ENCODE peak calls at places on chromosome 10, in ten cellular contexts. U is heart left ventricle, F is suprapubic skin, H is right lobe of liver, K is tibial nerve, T is IMR-90, N is breast epithelium, Z is ovary, M is stomach, C is prostate gland. X is an unnamed sample.

GRCh38 chr10:46091834-46092522 is 45.9 kb upstream of the MSMB start:
- DNase-seq in U (no peak), F (peak), H (no peak), K (no peak), T (no peak), N (no peak), Z (no peak), M (no peak), C (no peak), X (no peak)

GRCh38 chr10:14500172-14500765 is 169.5 kb upstream of the FRMD4A start:
- DNase-seq in U (no peak), F (no peak), H (no peak), K (no peak), T (no peak), N (no peak), Z (no peak), M (no peak), C (no peak), X (no peak)

GRCh38 chr10:133196221-133196920 is 33.6 kb upstream of the UTF1 start:
- DNase-seq in U (no peak), F (no peak), H (no peak), K (no peak), T (no peak), N (no peak), Z (no peak), M (no peak), C (no peak), X (no peak)

GRCh38 chr10:60224129-60224705 is 165.5 kb downstream of the ANK3 start:
- DNase-seq in U (no peak), F (no peak), H (no peak), K (no peak), T (no peak), N (no peak), Z (no peak), M (no peak), C (no peak), X (no peak)

GRCh38 chr10:104146871-104147270 is 24.9 kb downstream of the SFR1 start:
- DNase-seq in U (no peak), F (no peak), H (no peak), K (no peak), T (no peak), N (no peak), Z (no peak), M (no peak), C (no peak), X (no peak)

GRCh38 chr10:97030894-97031293 is 154.9 kb downstream of the SLIT1 start:
- DNase-seq in U (no peak), F (no peak), H (no peak), K (no peak), T (no peak), N (no peak), Z (no peak), M (no peak), C (no peak), X (no peak)

GRCh38 chr10:97005349-97005748 is 173.3 kb downstream of the LCOR start:
- DNase-seq in U (no peak), F (no peak), H (no peak), K (no peak), T (no peak), N (no peak), Z (no peak), M (no peak), C (no peak), X (no peak)

GRCh38 chr10:95656291-95657164 is at the start of gene ALDH18A1:
- DNase-seq in U (peak), F (peak), H (peak), K (peak), T (peak), N (peak), Z (peak), M (peak), C (peak), X (peak)

DNA sequence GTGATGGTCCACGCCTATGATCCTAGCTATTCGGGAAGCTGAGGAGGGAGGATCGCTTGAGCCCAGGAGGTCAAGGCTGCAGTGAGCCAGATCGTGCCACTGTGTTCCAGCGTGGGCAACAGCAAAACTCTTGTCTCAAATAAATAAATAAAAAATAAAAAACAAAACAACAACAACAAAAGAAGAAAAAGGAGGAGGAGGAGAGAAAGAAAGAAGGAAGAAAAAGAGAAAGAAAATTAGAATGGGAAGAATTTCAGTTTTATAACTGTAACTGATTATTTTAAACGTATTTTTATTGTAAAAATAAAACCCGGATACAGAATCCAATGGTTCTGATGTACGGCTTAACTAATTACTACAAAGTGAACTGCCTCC is 37.2 kb upstream of the PSAP start:
- DNase-seq in U (no peak), F (no peak), H (no peak), K (no peak), T (no peak), N (no peak), Z (no peak), M (no peak), C (no peak), X (no peak)
- H3K27ac ChIP-seq in U (peak), F (peak), H (peak), K (peak), T (peak), N (peak), Z (peak), M (peak), C (peak), X (peak)

GRCh38 chr10:102800601-102801335 is 36.4 kb downstream of the CYP17A1 start:
- DNase-seq in U (no peak), F (no peak), H (no peak), K (no peak), T (no peak), N (no peak), Z (no peak), M (no peak), C (no peak), X (no peak)

GRCh38 chr10:102795453-102796406 is 41.5 kb downstream of the CYP17A1 start:
- DNase-seq in U (peak), F (no peak), H (no peak), K (no peak), T (no peak), N (no peak), Z (no peak), M (no peak), C (no peak), X (no peak)

GRCh38 chr10:102799691-102800435 is 37.4 kb downstream of the CYP17A1 start:
- DNase-seq in U (peak), F (no peak), H (peak), K (no peak), T (no peak), N (peak), Z (no peak), M (peak), C (peak), X (peak)

GRCh38 chr10:102791754-102792153 is 45.5 kb downstream of the CYP17A1 start:
- DNase-seq in U (no peak), F (no peak), H (no peak), K (no peak), T (no peak), N (no peak), Z (no peak), M (no peak), C (no peak), X (no peak)

GRCh38 chr10:102796407-102797176 is 40.6 kb downstream of the CYP17A1 start:
- DNase-seq in U (peak), F (peak), H (peak), K (peak), T (peak), N (peak), Z (peak), M (peak), C (peak), X (peak)
- TF ChIP-seq POLR2A in U (peak), F (peak), H (peak), K (peak), T (no peak), N (no peak), Z (no peak), M (no peak), C (peak), X (peak)

DNA sequence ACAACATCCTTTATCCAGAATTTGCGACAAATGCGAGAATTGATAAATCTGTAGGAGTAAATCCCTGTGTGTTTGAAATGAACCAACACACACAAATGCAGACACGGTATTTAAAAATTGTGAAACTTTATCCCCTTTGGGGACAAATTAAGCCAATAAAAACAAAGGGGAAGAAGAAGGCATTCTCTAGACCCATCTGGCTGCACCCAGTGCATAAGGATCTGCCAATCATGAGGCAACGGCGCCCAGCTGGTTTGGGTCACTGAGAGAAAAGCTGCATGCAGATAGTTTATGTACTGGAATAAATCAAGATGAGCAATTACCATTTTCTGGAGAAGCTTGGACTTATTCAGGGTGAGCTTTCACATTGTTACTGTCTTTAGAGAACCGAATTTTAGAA is 45.7 kb downstream of the VAX1 start:
- DNase-seq in U (no peak), F (no peak), H (no peak), K (no peak), T (no peak), N (no peak), Z (no peak), M (no peak), C (no peak), X (no peak)
- H3K27ac ChIP-seq in U (no peak), F (no peak), H (no peak), K (no peak), T (no peak), N (no peak), Z (no peak), M (no peak), C (no peak), X (no peak)

GRCh38 chr10:110833941-110834621 is 37.6 kb upstream of the PDCD4 start:
- DNase-seq in U (no peak), F (no peak), H (no peak), K (no peak), T (no peak), N (no peak), Z (no peak), M (peak), C (no peak), X (peak)
- TF ChIP-seq POLR2A in U (no peak), F (no peak), H (no peak), K (no peak), T (no peak), N (no peak), Z (no peak), M (no peak), C (no peak), X (no peak)

DNA sequence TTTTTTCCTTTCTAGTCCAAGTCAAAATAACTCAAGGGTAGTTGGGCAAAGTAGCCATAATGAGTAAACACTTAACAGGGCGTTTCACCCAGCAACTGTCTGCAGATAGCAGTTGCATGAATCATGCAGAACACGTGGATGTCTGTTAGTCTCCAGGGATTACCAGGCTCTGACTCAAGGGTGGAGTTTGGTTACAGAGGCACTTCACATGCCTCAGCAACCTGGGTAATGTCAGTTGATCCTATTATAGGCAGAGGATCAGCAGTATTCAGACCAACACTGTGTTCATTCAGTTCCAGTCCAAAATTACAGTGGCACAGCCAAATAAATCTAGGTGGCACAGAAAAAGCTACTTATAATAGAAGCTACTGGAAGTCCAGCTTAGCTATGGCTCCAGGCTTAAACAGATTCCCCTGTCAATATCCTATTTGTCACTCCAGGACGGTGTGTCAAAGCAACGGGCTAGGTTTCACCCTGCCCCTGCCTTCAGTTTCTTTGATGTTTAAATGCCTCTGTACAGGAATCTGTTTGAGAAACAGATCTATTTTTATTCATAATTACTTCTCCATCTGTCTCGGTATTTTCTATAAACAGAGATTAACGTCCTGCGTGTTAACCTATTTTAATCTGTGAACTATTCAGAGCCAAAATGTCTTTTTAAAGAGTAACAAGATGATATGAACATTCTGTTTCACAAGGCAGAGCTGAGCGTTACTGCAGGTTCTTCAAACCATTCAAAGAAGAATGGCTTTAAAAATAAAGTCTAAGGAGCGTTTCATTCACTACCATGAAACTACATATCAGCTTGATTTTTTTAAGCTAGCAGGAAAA is 162.6 kb upstream of the AKR1E2 start:
- DNase-seq in U (peak), F (no peak), H (peak), K (peak), T (peak), N (no peak), Z (peak), M (peak), C (peak), X (peak)
- H3K27ac ChIP-seq in U (peak), F (peak), H (peak), K (peak), T (peak), N (peak), Z (no peak), M (peak), C (peak), X (peak)

DNA sequence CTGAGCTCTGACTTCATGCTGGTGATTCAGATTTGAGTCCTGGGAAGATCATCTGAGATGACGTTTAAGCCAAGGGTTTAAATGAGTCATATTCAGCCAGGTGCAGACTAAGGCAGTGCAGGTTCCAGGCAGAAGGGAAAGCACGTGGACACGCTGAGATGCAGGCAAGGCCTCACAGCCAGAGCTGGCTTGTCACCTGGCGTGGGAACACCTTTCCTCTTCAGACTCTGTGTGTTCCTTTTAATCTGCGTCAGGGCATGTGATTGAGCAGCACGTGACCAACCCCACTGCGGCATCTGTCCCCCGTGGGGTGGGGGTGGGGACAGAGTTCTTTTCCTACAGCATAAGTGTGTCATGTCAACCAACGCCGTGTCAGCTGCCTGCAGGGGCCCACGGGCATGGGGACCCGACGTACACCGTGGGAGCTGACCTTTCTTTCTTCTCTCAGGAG is 10.7 kb upstream of the IDI2 start:
- DNase-seq in U (no peak), F (no peak), H (no peak), K (no peak), T (peak), N (no peak), Z (no peak), M (no peak), C (no peak), X (no peak)
- TF ChIP-seq POLR2A in U (no peak), F (no peak), H (no peak), K (no peak), T (no peak), N (no peak), Z (no peak), M (no peak), C (no peak), X (no peak)